ENCODE peak calls at places on chromosomes 6 and 20, in six cellular contexts. Z is ovary, G is left ventricle myocardium inferior, Y is lower lobe of right lung, A is NB4, S is fibroblast of lung. W is an unnamed sample.

GRCh38 chr20:45154183-45154582 is 20.5 kb upstream of the PI3 start:
- DNase-seq in Z (no peak), G (no peak), Y (no peak), A (peak), S (peak), W (no peak)

GRCh38 chr6:137188855-137189254 is 15.4 kb upstream of the IL22RA2 start:
- DNase-seq in Z (no peak), G (no peak), Y (no peak), A (peak), S (peak), W (peak)

GRCh38 chr6:127255286-127255685 is 11.4 kb upstream of the RNF146 start:
- DNase-seq in Z (no peak), G (no peak), Y (peak), A (no peak), S (no peak), W (no peak)

GRCh38 chr6:36197739-36198221 is 1.2 kb downstream of the BRPF3 start:
- DNase-seq in Z (peak), G (no peak), Y (no peak), A (no peak), S (no peak), W (peak)

GRCh38 chr6:20605581-20605980 is 71.3 kb downstream of the CDKAL1 start:
- DNase-seq in Z (no peak), G (no peak), Y (no peak), A (peak), S (peak), W (no peak)

GRCh38 chr20:47360207-47360488 is 3.6 kb upstream of the ZMYND8 start:
- DNase-seq in Z (peak), G (no peak), Y (no peak), A (peak), S (peak), W (no peak)

GRCh38 chr20:35145141-35145564 is 2.0 kb downstream of the EDEM2 start:
- DNase-seq in Z (peak), G (no peak), Y (no peak), A (peak), S (peak), W (peak)

GRCh38 chr20:20364016-20364746 is 3.7 kb upstream of the INSM1 start:
- DNase-seq in Z (no peak), G (no peak), Y (no peak), A (no peak), S (no peak), W (no peak)

GRCh38 chr6:131979515-131980337 is 28.6 kb upstream of the CCN2 start:
- DNase-seq in Z (no peak), G (no peak), Y (no peak), A (no peak), S (peak), W (no peak)

GRCh38 chr20:1876975-1877603 is 18.1 kb upstream of the SIRPA start:
- DNase-seq in Z (no peak), G (no peak), Y (no peak), A (peak), S (no peak), W (peak)

GRCh38 chr6:28587011-28587745 is 61.5 kb downstream of the GPX5 start:
- DNase-seq in Z (peak), G (peak), Y (peak), A (no peak), S (peak), W (peak)

GRCh38 chr6:43113431-43114260 is 37.5 kb downstream of the PTK7 start:
- DNase-seq in Z (no peak), G (no peak), Y (no peak), A (no peak), S (peak), W (no peak)

GRCh38 chr6:17785094-17785787 is 78.5 kb upstream of the NUP153 start:
- DNase-seq in Z (no peak), G (no peak), Y (no peak), A (no peak), S (no peak), W (no peak)

GRCh38 chr6:78954740-78955139 is 87.4 kb downstream of the IRAK1BP1 start:
- DNase-seq in Z (no peak), G (no peak), Y (no peak), A (no peak), S (no peak), W (no peak)

GRCh38 chr6:30681696-30682180 is 4.7 kb downstream of the PPP1R18 start:
- DNase-seq in Z (no peak), G (no peak), Y (no peak), A (no peak), S (no peak), W (peak)

GRCh38 chr6:169784941-169785340 is 33.5 kb downstream of the ERMARD start:
- DNase-seq in Z (no peak), G (no peak), Y (no peak), A (no peak), S (no peak), W (no peak)

GRCh38 chr20:4667371-4667773 is 54.3 kb upstream of the PRND start:
- DNase-seq in Z (no peak), G (no peak), Y (no peak), A (peak), S (no peak), W (no peak)

GRCh38 chr20:54472607-54473006 is 2.8 kb upstream of the DOK5 start:
- DNase-seq in Z (no peak), G (no peak), Y (no peak), A (no peak), S (no peak), W (no peak)

GRCh38 chr20:35954907-35955251 is 577 bp upstream of the SCAND1 start:
- DNase-seq in Z (no peak), G (no peak), Y (no peak), A (peak), S (peak), W (peak)

GRCh38 chr6:24836116-24836515 is 37.4 kb upstream of the ARMH2 start:
- DNase-seq in Z (no peak), G (no peak), Y (no peak), A (no peak), S (no peak), W (no peak)

GRCh38 chr6:150987371-150987828 is 121.9 kb downstream of the MTHFD1L start:
- DNase-seq in Z (no peak), G (no peak), Y (no peak), A (no peak), S (no peak), W (peak)

GRCh38 chr6:110653381-110653780 is 161.9 kb downstream of the CDK19 start:
- DNase-seq in Z (no peak), G (no peak), Y (no peak), A (no peak), S (no peak), W (no peak)

DNA sequence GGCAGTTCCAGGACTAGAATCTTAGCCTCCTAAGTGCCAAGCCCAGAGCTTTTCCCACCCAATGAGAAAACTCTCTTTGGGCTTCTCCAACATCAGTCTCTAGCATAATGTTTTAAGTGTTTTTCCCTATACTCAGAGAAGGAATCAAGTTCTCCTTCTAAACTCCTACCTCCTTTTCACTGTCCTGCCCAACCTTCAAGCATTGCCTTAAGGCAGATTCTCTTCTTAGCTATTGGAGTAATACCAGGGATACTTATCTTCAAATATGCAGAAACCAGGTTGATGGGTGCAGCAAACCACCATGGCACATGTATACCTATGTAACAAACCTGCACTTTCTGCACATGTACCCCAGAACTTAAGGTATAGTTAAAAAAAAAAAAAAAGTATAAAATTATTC is 211.4 kb downstream of the ALDH8A1 start:
- DNase-seq in Z (no peak), G (no peak), Y (no peak), A (no peak), S (no peak), W (no peak)
- H3K4me3 ChIP-seq in Z (no peak), G (no peak), Y (no peak), A (no peak), S (no peak), W (no peak)

DNA sequence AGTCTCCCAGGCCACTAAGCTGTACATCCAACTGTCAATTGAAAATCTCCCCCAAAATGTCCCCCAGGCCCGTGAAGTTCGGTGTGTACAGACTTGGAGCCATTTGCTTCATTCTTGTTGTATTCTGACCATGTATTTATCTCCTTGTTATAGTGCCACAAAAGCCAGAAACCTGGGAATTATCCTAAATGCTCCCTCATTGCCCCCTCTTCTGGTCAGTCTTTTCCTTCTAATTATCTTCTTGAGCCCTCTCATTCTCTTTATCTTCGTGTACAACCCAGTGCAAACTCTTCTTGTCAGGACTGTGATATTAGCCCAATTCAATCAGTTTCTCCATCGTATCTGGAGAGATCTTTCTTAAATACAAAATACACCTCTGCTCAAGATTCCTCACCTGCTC is 64.7 kb downstream of the RFX6 start:
- DNase-seq in Z (no peak), G (no peak), Y (no peak), A (no peak), S (no peak), W (no peak)
- TF ChIP-seq CTCF in Z (no peak), G (no peak), Y (no peak), A (no peak), S (no peak), W (no peak)

DNA sequence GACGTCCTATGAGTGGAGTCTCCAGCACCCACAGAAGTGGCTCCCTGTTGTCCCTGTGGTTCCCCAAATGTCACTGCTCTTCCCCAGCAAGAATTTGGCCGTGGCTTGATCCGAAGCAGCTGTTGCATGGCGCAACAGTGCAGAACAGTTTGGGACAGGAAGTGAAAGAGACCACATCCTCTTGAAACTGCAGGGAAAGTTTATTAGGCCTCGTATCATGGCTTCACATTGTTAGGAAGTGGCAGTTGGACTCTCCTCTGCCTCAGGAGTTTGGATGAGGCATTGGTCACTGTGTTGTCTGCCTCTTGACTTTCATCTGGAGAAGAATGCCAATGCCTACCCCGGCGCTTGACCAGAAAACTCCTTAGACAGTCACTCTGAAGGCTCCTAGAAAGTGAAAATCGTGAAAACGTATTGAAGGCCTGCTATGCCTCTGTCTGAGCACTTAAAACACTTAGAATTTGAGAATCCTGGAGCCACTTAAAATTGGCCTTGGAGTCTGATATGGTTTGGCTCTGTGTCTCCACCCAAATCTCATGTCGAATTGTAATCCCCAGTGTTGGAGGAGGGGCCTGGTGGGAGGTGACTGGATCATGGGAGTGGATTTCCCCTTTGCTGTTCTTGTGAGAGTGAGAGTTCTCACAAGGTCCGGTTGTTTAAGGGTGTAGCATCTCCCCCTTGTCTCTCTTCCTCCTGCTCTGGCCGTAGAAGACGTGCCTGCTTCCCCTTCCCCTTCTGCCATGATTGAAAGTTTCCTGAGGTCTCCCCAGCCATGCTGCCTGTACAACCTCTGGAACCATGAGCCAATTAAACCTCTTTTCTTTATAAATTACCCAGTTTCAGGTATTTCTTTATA is 334.9 kb upstream of the JARID2 start:
- DNase-seq in Z (no peak), G (peak), Y (peak), A (peak), S (peak), W (peak)
- H3K4me3 ChIP-seq in Z (no peak), G (no peak), Y (no peak), A (peak), S (no peak), W (peak)

DNA sequence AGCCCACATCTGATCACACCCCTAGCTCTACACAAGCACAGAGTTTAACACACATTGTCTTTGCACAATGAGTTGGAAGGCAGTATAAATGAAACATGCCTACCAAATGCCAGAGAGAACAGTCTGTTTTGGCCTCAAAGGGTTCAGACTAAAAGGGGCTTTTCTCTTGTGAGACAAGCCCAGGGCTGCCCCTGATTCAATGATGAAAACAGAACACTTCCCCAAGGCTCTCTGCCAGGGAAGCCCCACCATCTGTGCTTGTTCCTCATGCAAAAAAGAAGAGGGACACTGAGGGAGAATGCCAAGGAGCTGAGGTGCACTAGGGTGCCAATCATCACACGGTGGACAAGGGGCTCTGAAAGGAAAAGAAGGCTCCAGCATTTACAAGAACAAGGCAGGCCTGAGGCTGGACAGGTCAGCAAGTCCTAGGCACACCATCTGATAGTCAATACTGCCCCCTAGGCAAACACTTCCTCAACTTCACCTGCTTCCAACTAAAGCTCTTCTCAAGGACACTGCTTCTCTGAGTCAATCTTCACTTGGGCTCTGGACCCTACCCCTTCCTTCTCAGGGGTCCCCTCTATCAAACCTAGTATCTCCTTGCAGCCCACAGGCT is 37.5 kb upstream of the SLC4A11 start:
- DNase-seq in Z (no peak), G (no peak), Y (no peak), A (peak), S (peak), W (peak)
- TF ChIP-seq CTCF in Z (no peak), G (peak), Y (peak), A (peak), S (no peak), W (peak)

DNA sequence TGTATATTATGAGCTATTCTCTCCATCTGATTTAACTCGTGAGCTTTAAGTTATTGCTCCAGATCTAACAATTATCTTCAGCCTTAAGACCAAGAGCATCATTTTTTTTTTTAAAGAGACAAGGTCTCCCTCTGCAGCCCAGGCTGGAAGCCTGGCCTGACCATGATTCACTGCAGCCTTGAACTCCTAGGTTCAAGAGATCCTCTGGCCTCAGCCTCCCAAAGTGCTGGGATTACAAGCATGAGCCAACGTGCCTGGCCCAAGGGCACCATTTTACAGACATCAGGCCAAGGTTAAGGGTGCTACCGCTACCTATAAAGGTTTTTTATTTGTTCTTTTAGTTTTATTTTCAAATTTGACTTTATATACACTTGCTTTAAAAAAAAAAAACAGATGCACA is 2.3 kb downstream of the SUPT3H start:
- DNase-seq in Z (no peak), G (no peak), Y (no peak), A (peak), S (peak), W (no peak)
- H3K4me3 ChIP-seq in Z (no peak), G (no peak), Y (no peak), A (no peak), S (no peak), W (no peak)

GRCh38 chr6:111803804-111804203 is 69.4 kb downstream of the FYN start:
- DNase-seq in Z (no peak), G (no peak), Y (no peak), A (no peak), S (peak), W (no peak)

GRCh38 chr6:111803384-111803783 is 69.9 kb downstream of the FYN start:
- DNase-seq in Z (no peak), G (no peak), Y (no peak), A (no peak), S (no peak), W (no peak)

GRCh38 chr6:111802720-111803119 is 70.5 kb downstream of the FYN start:
- DNase-seq in Z (no peak), G (no peak), Y (no peak), A (no peak), S (no peak), W (no peak)

GRCh38 chr6:111805511-111806181 is 67.6 kb downstream of the FYN start:
- DNase-seq in Z (no peak), G (no peak), Y (no peak), A (peak), S (peak), W (peak)

DNA sequence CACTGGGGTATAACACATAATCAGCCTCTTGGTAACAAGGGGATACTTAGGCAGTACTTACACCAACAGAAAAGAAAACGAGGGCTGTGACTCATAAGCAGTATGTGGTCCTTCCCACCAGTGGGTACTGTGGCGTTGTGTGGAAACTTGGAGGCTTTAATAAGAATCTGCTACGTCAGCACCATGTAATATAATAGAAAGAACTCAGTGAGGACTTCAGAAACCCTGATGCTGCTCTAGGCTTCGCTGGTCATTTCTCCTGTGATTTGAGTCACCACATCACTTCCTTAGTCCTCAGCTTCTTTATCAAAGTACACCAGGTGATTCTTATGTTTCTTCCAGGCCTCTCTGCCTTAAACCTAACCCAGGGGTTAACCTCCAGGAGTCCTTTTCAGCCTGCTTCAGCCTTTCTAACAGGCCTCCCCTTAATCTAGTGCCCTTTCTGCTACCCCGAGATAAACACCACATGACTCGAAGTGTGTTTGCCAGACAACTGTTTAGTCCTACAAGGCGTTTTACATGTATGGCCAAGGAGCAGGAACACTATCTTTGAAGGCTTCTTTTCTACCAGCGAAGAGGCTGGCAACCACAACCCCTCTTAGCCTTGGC is 68.5 kb downstream of the FYN start:
- DNase-seq in Z (no peak), G (no peak), Y (no peak), A (peak), S (peak), W (peak)
- TF ChIP-seq CTCF in Z (no peak), G (no peak), Y (peak), A (no peak), S (peak), W (peak)

GRCh38 chr6:70149209-70149788 is 153.6 kb downstream of the COL9A1 start:
- DNase-seq in Z (no peak), G (no peak), Y (no peak), A (no peak), S (no peak), W (no peak)

GRCh38 chr6:70150521-70150920 is 152.4 kb downstream of the COL9A1 start:
- DNase-seq in Z (no peak), G (no peak), Y (no peak), A (no peak), S (no peak), W (no peak)

GRCh38 chr6:70151616-70152015 is 151.3 kb downstream of the COL9A1 start:
- DNase-seq in Z (no peak), G (no peak), Y (no peak), A (no peak), S (no peak), W (no peak)

GRCh38 chr6:70152786-70153185 is 150.1 kb downstream of the COL9A1 start:
- DNase-seq in Z (no peak), G (no peak), Y (no peak), A (no peak), S (no peak), W (no peak)
- H3K4me3 ChIP-seq in Z (no peak), G (no peak), Y (no peak), A (no peak), S (no peak), W (no peak)

DNA sequence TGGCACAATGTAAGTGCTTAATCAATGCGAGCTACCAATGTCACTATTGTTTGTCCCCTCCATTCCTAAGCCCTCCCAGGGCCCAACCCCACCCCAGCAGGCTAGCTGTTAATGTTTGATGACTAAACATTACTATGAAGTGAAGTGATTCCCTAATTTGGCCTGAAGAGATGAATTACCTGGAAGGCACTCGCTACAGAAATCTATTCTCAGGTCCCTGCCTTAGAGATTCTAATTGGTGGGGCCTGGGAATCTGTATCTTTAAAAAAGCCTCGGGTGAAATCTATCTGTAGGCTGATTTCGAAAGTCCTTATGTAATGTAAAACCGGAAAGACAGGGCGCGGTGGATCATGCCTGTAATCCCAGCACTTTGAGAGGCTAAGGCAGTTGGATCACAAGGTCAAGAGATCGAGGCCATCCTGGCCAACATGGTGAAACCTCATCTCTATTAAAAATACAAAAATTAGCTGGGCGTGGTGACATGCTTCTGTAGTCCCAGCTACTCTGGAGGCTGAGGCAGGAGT is 16.9 kb upstream of the SNAI1 start:
- DNase-seq in Z (no peak), G (no peak), Y (no peak), A (peak), S (no peak), W (no peak)
- TF ChIP-seq CTCF in Z (no peak), G (no peak), Y (no peak), A (no peak), S (no peak), W (no peak)

W was measured in GM12865.